ENCODE peak calls at places on chromosomes 12 and 14, in seven cellular contexts. One of them, this sample, is unnamed.

GRCh38 chr14:97976861-97977260 is 1179.7 kb downstream of the VRK1 start:
- DNase-seq in uterus: no peak
- DNase-seq in psoas muscle: peak
- DNase-seq in cardiac muscle cell: no peak
- DNase-seq in Calu3: no peak
- DNase-seq in heart right ventricle: no peak
- DNase-seq in omental fat pad: no peak
- DNase-seq in this sample: no peak

GRCh38 chr14:75984674-75985073 is 889 bp upstream of the IFT43 start:
- DNase-seq in cardiac muscle cell: no peak
- DNase-seq in Calu3: no peak
- DNase-seq in uterus: no peak
- DNase-seq in omental fat pad: no peak
- DNase-seq in psoas muscle: no peak
- DNase-seq in heart right ventricle: no peak
- DNase-seq in this sample: no peak

GRCh38 chr14:25009891-25010290 is 40.1 kb downstream of the STXBP6 start:
- DNase-seq in psoas muscle: no peak
- DNase-seq in cardiac muscle cell: peak
- DNase-seq in heart right ventricle: no peak
- DNase-seq in uterus: no peak
- DNase-seq in omental fat pad: no peak
- DNase-seq in Calu3: no peak
- DNase-seq in this sample: no peak

GRCh38 chr12:116324684-116325664 is 47.5 kb upstream of the MED13L start:
- DNase-seq in heart right ventricle: no peak
- DNase-seq in Calu3: no peak
- DNase-seq in cardiac muscle cell: no peak
- DNase-seq in omental fat pad: no peak
- DNase-seq in psoas muscle: no peak
- DNase-seq in uterus: no peak
- DNase-seq in this sample: no peak

GRCh38 chr12:15196221-15196620 is 25.0 kb downstream of the RERG start:
- DNase-seq in uterus: no peak
- DNase-seq in omental fat pad: no peak
- DNase-seq in heart right ventricle: no peak
- DNase-seq in cardiac muscle cell: no peak
- DNase-seq in psoas muscle: no peak
- DNase-seq in Calu3: no peak
- DNase-seq in this sample: no peak

GRCh38 chr12:123237646-123238329 is 4.6 kb downstream of the MTRFR start:
- DNase-seq in Calu3: peak
- DNase-seq in uterus: peak
- DNase-seq in heart right ventricle: peak
- DNase-seq in omental fat pad: peak
- DNase-seq in cardiac muscle cell: peak
- DNase-seq in psoas muscle: peak
- DNase-seq in this sample: no peak

GRCh38 chr12:120737557-120738251 is 12.1 kb downstream of the ACADS start:
- DNase-seq in heart right ventricle: no peak
- DNase-seq in uterus: no peak
- DNase-seq in omental fat pad: no peak
- DNase-seq in cardiac muscle cell: peak
- DNase-seq in psoas muscle: no peak
- DNase-seq in Calu3: no peak
- DNase-seq in this sample: no peak

GRCh38 chr14:24032727-24033418 is 18.9 kb upstream of the CARMIL3 start:
- DNase-seq in omental fat pad: no peak
- DNase-seq in psoas muscle: no peak
- DNase-seq in Calu3: peak
- DNase-seq in uterus: peak
- DNase-seq in heart right ventricle: no peak
- DNase-seq in cardiac muscle cell: no peak
- DNase-seq in this sample: no peak

GRCh38 chr14:80186301-80186800 is 25.0 kb downstream of the DIO2 start:
- DNase-seq in psoas muscle: no peak
- DNase-seq in Calu3: no peak
- DNase-seq in heart right ventricle: no peak
- DNase-seq in omental fat pad: no peak
- DNase-seq in uterus: no peak
- DNase-seq in cardiac muscle cell: no peak
- DNase-seq in this sample: no peak

GRCh38 chr12:114013601-114014345 is 47.6 kb upstream of the RBM19 start:
- DNase-seq in psoas muscle: no peak
- DNase-seq in Calu3: peak
- DNase-seq in uterus: no peak
- DNase-seq in omental fat pad: no peak
- DNase-seq in heart right ventricle: peak
- DNase-seq in cardiac muscle cell: peak
- DNase-seq in this sample: no peak

DNA sequence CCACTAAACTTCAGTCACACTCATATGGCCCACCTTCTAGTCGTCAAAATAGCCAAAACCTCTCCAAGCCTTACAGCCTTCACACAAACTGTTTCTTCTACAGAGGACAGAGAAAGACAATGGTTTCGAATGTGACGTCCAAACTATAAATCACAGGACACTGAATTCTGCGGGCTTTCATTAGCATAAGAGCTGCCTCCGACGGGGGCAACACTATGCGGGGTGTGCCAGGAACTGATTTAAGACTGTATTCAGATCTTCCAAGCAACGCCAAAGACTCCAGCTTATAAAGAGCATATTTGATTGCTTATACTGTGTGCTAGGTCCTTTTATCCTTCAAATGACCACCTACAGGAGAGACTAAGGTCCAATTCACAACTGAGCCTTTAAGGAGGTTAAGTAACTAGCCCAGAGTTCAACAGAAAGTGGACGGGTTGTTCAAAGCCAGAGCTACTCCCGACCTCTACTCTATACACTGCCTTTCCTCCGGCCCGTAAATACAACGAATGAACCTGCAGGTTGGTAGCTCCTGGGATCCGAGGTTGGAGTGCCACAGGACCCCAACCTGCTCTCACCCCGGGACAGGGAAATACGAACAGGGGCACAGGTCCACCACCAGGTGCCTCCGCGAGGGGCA is 574 bp downstream of the L2HGDH start:
- DNase-seq in cardiac muscle cell: no peak
- DNase-seq in uterus: no peak
- DNase-seq in psoas muscle: no peak
- DNase-seq in omental fat pad: no peak
- DNase-seq in heart right ventricle: no peak
- DNase-seq in Calu3: peak
- DNase-seq in this sample: no peak
- TF ChIP-seq CTCF in cardiac muscle cell: peak
- TF ChIP-seq CTCF in uterus: peak
- TF ChIP-seq CTCF in psoas muscle: no peak
- TF ChIP-seq CTCF in omental fat pad: no peak
- TF ChIP-seq CTCF in heart right ventricle: peak
- TF ChIP-seq CTCF in Calu3: no peak
- TF ChIP-seq CTCF in this sample: no peak

DNA sequence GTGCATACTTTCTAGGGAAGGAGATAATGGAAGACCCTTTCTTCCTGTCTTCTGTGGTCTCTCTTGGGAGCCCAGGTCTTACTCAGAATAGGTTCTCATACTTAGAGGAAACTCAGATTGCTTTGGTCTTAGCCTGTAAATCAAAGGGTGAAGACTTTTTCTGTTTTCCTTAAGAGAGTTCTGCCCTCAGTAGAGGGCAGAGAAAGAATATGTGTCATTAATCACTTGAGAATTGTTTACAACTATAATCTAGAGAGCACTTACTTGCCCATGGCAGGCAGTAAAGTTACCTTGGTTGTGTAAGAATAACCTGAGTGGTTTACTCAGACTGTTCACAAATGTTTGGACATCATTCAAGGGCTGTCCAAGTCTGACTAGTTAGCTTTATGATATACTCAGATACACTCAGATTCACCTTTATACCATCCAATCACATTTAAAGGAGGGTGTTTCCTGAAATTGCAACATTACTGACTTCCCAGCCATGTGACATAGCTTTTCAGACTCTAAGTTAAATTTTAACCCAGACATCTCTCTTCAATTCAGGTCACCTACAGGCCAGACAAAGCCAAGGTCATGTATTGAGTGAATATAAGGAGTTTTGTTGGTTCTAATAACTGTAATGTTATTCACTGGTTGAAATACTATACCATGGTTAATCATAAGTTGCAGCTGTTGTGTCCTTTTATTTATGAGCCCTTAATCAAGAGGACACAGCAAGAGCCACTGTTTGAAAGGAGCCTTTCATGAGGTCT is 372.2 kb downstream of the RAD51B start:
- DNase-seq in omental fat pad: no peak
- DNase-seq in psoas muscle: no peak
- DNase-seq in cardiac muscle cell: no peak
- DNase-seq in heart right ventricle: no peak
- DNase-seq in Calu3: peak
- DNase-seq in uterus: peak
- DNase-seq in this sample: no peak
- TF ChIP-seq CTCF in omental fat pad: no peak
- TF ChIP-seq CTCF in psoas muscle: no peak
- TF ChIP-seq CTCF in cardiac muscle cell: no peak
- TF ChIP-seq CTCF in heart right ventricle: no peak
- TF ChIP-seq CTCF in Calu3: no peak
- TF ChIP-seq CTCF in uterus: no peak
- TF ChIP-seq CTCF in this sample: no peak

DNA sequence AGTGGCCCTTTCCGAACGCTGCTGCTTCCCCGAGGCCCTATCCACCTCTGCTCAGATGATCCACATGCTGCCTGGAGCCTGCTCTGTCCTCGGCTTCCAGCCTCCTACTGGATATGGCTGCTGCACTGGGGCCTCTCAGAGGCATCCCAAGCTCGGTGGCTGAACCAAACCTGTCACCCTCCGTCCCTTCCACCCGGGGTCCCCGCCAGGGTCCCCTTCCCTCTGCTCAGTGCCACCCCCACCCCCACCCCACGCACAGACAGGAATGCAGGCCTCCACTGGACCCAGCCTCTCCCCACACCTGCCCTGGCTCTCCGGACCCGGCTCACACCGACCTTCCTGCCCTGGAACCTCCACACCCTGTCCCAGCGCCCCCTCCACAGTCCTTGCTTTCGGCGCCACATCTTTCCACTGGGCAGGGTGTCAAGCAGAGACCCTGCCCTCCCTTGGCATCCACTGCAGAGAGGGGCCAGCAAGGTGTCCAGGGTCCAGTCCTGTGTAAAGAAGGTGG is 6.1 kb downstream of the CEP170B start:
- DNase-seq in heart right ventricle: no peak
- DNase-seq in psoas muscle: no peak
- DNase-seq in uterus: no peak
- DNase-seq in Calu3: no peak
- DNase-seq in omental fat pad: no peak
- DNase-seq in cardiac muscle cell: no peak
- DNase-seq in this sample: no peak
- TF ChIP-seq CTCF in heart right ventricle: no peak
- TF ChIP-seq CTCF in psoas muscle: no peak
- TF ChIP-seq CTCF in uterus: no peak
- TF ChIP-seq CTCF in Calu3: no peak
- TF ChIP-seq CTCF in omental fat pad: no peak
- TF ChIP-seq CTCF in cardiac muscle cell: no peak
- TF ChIP-seq CTCF in this sample: no peak

GRCh38 chr12:55626154-55626553 is 10.5 kb upstream of the OR10P1 start:
- DNase-seq in Calu3: no peak
- DNase-seq in heart right ventricle: peak
- DNase-seq in uterus: no peak
- DNase-seq in psoas muscle: no peak
- DNase-seq in cardiac muscle cell: no peak
- DNase-seq in omental fat pad: no peak
- DNase-seq in this sample: no peak
- TF ChIP-seq CTCF in Calu3: no peak
- TF ChIP-seq CTCF in heart right ventricle: no peak
- TF ChIP-seq CTCF in uterus: no peak
- TF ChIP-seq CTCF in psoas muscle: no peak
- TF ChIP-seq CTCF in cardiac muscle cell: no peak
- TF ChIP-seq CTCF in omental fat pad: no peak
- TF ChIP-seq CTCF in this sample: no peak

GRCh38 chr12:100927825-100928224 is 133.2 kb downstream of the ANO4 start:
- DNase-seq in omental fat pad: no peak
- DNase-seq in psoas muscle: no peak
- DNase-seq in uterus: no peak
- DNase-seq in cardiac muscle cell: no peak
- DNase-seq in heart right ventricle: no peak
- DNase-seq in Calu3: peak
- DNase-seq in this sample: no peak

GRCh38 chr12:100926669-100927248 is 132.2 kb downstream of the ANO4 start:
- DNase-seq in omental fat pad: no peak
- DNase-seq in uterus: no peak
- DNase-seq in psoas muscle: no peak
- DNase-seq in cardiac muscle cell: peak
- DNase-seq in heart right ventricle: no peak
- DNase-seq in Calu3: peak
- DNase-seq in this sample: no peak
- TF ChIP-seq CTCF in omental fat pad: no peak
- TF ChIP-seq CTCF in uterus: no peak
- TF ChIP-seq CTCF in psoas muscle: no peak
- TF ChIP-seq CTCF in cardiac muscle cell: peak
- TF ChIP-seq CTCF in heart right ventricle: no peak
- TF ChIP-seq CTCF in Calu3: peak
- TF ChIP-seq CTCF in this sample: no peak

GRCh38 chr12:45549503-45549902 is 180.0 kb upstream of the ARID2 start:
- DNase-seq in cardiac muscle cell: no peak
- DNase-seq in Calu3: no peak
- DNase-seq in heart right ventricle: no peak
- DNase-seq in uterus: no peak
- DNase-seq in omental fat pad: no peak
- DNase-seq in psoas muscle: no peak
- DNase-seq in this sample: no peak
- TF ChIP-seq CTCF in cardiac muscle cell: no peak
- TF ChIP-seq CTCF in Calu3: no peak
- TF ChIP-seq CTCF in heart right ventricle: no peak
- TF ChIP-seq CTCF in uterus: no peak
- TF ChIP-seq CTCF in omental fat pad: no peak
- TF ChIP-seq CTCF in psoas muscle: no peak
- TF ChIP-seq CTCF in this sample: no peak

GRCh38 chr12:102960766-102961487 is 3.5 kb downstream of the ASCL1 start:
- DNase-seq in uterus: no peak
- DNase-seq in cardiac muscle cell: peak
- DNase-seq in heart right ventricle: no peak
- DNase-seq in omental fat pad: no peak
- DNase-seq in psoas muscle: no peak
- DNase-seq in Calu3: no peak
- DNase-seq in this sample: no peak
- TF ChIP-seq CTCF in uterus: no peak
- TF ChIP-seq CTCF in cardiac muscle cell: no peak
- TF ChIP-seq CTCF in heart right ventricle: no peak
- TF ChIP-seq CTCF in omental fat pad: no peak
- TF ChIP-seq CTCF in psoas muscle: no peak
- TF ChIP-seq CTCF in Calu3: no peak
- TF ChIP-seq CTCF in this sample: no peak